ENCODE peak calls at places on chromosomes 3 and 15, in eight cellular contexts. N, J, I, D, B, R, M and V are unnamed samples. For H3K4me1, the result is how much of the 10 kb centered on the place peaks cover.

GRCh38 chr3:29239377-29239776 is 41.5 kb upstream of the RBMS3 start:
- DNase-seq in N (no peak), J (no peak), I (no peak), D (no peak), B (no peak), R (no peak), M (no peak), V (no peak)

GRCh38 chr3:182252802-182253201 is 540.5 kb upstream of the ATP11B start:
- DNase-seq in N (no peak), J (no peak), I (no peak), D (no peak), B (no peak), R (no peak), M (no peak), V (no peak)

GRCh38 chr15:59294961-59295741 is 77.5 kb downstream of the MYO1E start:
- DNase-seq in N (no peak), J (no peak), I (peak), D (no peak), B (no peak), R (no peak), M (no peak), V (no peak)

GRCh38 chr3:135412475-135412874 is 553.1 kb upstream of the PPP2R3A start:
- DNase-seq in N (no peak), J (no peak), I (peak), D (no peak), B (no peak), R (no peak), M (no peak), V (no peak)

GRCh38 chr3:100532411-100532810 is 40.0 kb downstream of the TMEM45A start:
- DNase-seq in N (no peak), J (no peak), I (no peak), D (no peak), B (no peak), R (no peak), M (no peak), V (no peak)

GRCh38 chr3:41893977-41894376 is 67.9 kb downstream of the ULK4 start:
- DNase-seq in N (no peak), J (no peak), I (peak), D (peak), B (peak), R (no peak), M (no peak), V (no peak)

GRCh38 chr3:71066849-71067261 is 516.7 kb downstream of the FOXP1 start:
- DNase-seq in N (no peak), J (no peak), I (peak), D (peak), B (no peak), R (no peak), M (no peak), V (no peak)

GRCh38 chr3:100516843-100517242 is 24.4 kb downstream of the TMEM45A start:
- DNase-seq in N (no peak), J (no peak), I (no peak), D (no peak), B (no peak), R (no peak), M (no peak), V (no peak)

GRCh38 chr3:20173844-20174410 is 12.1 kb downstream of the SGO1 start:
- DNase-seq in N (no peak), J (no peak), I (no peak), D (no peak), B (no peak), R (no peak), M (no peak), V (no peak)

GRCh38 chr15:25830844-25831443 is 32.2 kb downstream of the ATP10A start:
- DNase-seq in N (no peak), J (no peak), I (no peak), D (no peak), B (no peak), R (no peak), M (peak), V (no peak)

GRCh38 chr3:111923821-111924220 is 55.0 kb upstream of the ABHD10 start:
- DNase-seq in N (no peak), J (no peak), I (peak), D (no peak), B (no peak), R (no peak), M (no peak), V (no peak)

GRCh38 chr3:59143447-59143846 is 93.6 kb upstream of the CFAP20DC start:
- DNase-seq in N (no peak), J (no peak), I (peak), D (no peak), B (no peak), R (no peak), M (no peak), V (no peak)

GRCh38 chr3:42224658-42225421 is 41.1 kb downstream of the CCK start:
- DNase-seq in N (no peak), J (no peak), I (no peak), D (no peak), B (no peak), R (no peak), M (no peak), V (no peak)

GRCh38 chr3:158696618-158697017 is 24.2 kb upstream of the LXN start:
- DNase-seq in N (no peak), J (no peak), I (no peak), D (no peak), B (no peak), R (no peak), M (no peak), V (no peak)

GRCh38 chr3:63739474-63739873 is 79.6 kb upstream of the C3orf49 start:
- DNase-seq in N (no peak), J (no peak), I (no peak), D (no peak), B (no peak), R (no peak), M (no peak), V (no peak)

GRCh38 chr3:47778746-47779145 is 2.9 kb downstream of the SMARCC1 start:
- DNase-seq in N (no peak), J (no peak), I (no peak), D (no peak), B (no peak), R (no peak), M (peak), V (no peak)
- H3K4me3 ChIP-seq in N (no peak), J (no peak), I (no peak), D (no peak), B (no peak), R (no peak), M (no peak), V (no peak)

GRCh38 chr15:63047792-63048114 is 5.2 kb downstream of the TPM1 start:
- DNase-seq in N (no peak), J (no peak), I (no peak), D (no peak), B (no peak), R (no peak), M (no peak), V (no peak)
- H3K4me1 ChIP-seq in N (under half), J (under half), I (under half), D (under half), B (half or more), R (half or more), M (half or more), V (under half)

GRCh38 chr3:5123937-5124336 is 1.8 kb downstream of the ARL8B start:
- DNase-seq in N (no peak), J (no peak), I (no peak), D (no peak), B (no peak), R (no peak), M (peak), V (no peak)
- H3K4me3 ChIP-seq in N (peak), J (peak), I (no peak), D (no peak), B (no peak), R (peak), M (no peak), V (no peak)

GRCh38 chr3:129347446-129347845 is 68.8 kb downstream of the HMCES start:
- DNase-seq in N (no peak), J (no peak), I (no peak), D (no peak), B (no peak), R (no peak), M (no peak), V (no peak)

GRCh38 chr3:129348734-129349133 is 70.1 kb downstream of the HMCES start:
- DNase-seq in N (no peak), J (no peak), I (no peak), D (no peak), B (no peak), R (no peak), M (no peak), V (no peak)

GRCh38 chr3:129352045-129352444 is 73.4 kb downstream of the HMCES start:
- DNase-seq in N (no peak), J (no peak), I (peak), D (no peak), B (no peak), R (no peak), M (no peak), V (no peak)

GRCh38 chr3:129346690-129347440 is 68.2 kb downstream of the HMCES start:
- DNase-seq in N (no peak), J (no peak), I (no peak), D (no peak), B (no peak), R (no peak), M (no peak), V (no peak)

DNA sequence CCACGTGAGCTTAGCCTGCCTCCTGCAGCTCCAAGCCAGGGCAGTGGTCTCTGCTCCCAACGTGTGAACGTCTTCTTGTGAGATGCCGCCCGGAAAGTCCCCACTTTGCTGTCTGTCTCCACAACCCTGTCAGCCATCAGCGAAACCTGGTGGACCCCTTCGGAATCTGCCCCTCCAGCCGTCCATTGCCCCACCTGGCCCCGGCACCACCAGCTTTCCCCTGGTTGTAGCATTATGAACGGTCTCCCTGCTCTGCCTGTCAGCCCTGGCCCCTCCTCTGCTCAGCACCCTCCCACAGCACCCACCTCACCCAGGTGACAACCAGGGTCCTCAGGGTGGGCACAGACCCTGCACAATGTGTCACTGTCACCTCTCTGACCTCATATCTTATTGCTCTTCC is 71.1 kb downstream of the HMCES start:
- DNase-seq in N (no peak), J (no peak), I (no peak), D (no peak), B (no peak), R (no peak), M (peak), V (no peak)
- H3K4me1 ChIP-seq in N (under half), J (under half), I (under half), D (under half), B (under half), R (under half), M (under half), V (under half)

GRCh38 chr15:42360535-42361112 is 1.3 kb downstream of the CAPN3 start:
- DNase-seq in N (no peak), J (no peak), I (no peak), D (no peak), B (no peak), R (no peak), M (no peak), V (no peak)
- H3K4me3 ChIP-seq in N (no peak), J (no peak), I (no peak), D (no peak), B (no peak), R (no peak), M (no peak), V (no peak)

GRCh38 chr15:74305687-74306086 is 61.8 kb downstream of the CYP11A1 start:
- DNase-seq in N (no peak), J (no peak), I (no peak), D (no peak), B (no peak), R (no peak), M (no peak), V (no peak)
- H3K4me1 ChIP-seq in N (under half), J (under half), I (under half), D (under half), B (under half), R (under half), M (under half), V (under half)

DNA sequence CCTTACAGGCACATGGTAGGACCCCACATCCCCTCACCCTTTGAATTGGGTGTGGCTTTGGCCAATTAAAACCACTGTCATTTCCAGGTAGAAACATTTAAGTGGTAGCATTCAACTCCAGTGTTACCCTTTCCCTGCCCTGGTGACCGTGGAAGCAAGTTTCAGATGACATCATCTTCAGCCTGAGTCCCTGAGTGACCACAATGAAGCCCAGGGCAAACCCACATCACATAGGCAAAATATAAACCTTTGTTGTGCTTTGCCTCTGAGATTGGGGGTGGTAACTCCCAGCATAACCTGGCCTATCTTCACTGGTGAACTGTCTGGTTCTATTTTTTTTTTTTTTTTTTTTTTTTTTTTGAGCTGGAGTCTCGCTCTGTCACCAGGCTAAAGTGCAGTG is 404.0 kb upstream of the WNT5A start:
- DNase-seq in N (no peak), J (no peak), I (no peak), D (no peak), B (no peak), R (no peak), M (no peak), V (no peak)
- H3K4me3 ChIP-seq in N (no peak), J (no peak), I (no peak), D (no peak), B (no peak), R (no peak), M (no peak), V (no peak)

DNA sequence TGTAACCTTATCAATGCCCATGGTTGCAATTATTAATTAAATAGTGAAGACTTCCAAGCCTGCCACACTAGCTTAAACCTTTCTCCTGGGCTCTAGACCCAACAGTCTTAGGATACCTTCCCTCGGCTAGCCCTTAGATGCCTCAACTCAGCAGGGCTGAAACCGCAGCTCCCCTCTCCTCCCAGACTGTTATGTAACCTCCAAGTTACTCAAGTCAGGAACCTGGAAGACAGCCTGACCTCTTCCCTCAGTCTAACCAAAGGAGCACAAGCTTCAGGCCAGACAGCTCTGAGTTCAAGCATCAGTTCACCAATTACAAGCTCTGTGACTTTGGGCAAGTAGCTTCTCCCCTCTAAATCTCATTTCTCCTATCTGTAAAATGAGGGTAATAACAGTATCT is 70.5 kb upstream of the HACD2 start:
- DNase-seq in N (no peak), J (no peak), I (no peak), D (no peak), B (no peak), R (no peak), M (peak), V (no peak)
- H3K4me1 ChIP-seq in N (under half), J (under half), I (under half), D (under half), B (under half), R (half or more), M (half or more), V (under half)

GRCh38 chr3:9250236-9250635 is 790 bp upstream of the SRGAP3 start:
- DNase-seq in N (no peak), J (no peak), I (no peak), D (no peak), B (no peak), R (no peak), M (no peak), V (no peak)
- H3K4me3 ChIP-seq in N (no peak), J (no peak), I (no peak), D (peak), B (no peak), R (no peak), M (no peak), V (no peak)